ENCODE peak calls at places on chromosomes 16 and 17, in eight cellular contexts. L is epithelial cell of esophagus, D is psoas muscle, J is foreskin fibroblast, H is AG04450, G is choroid plexus epithelial cell, Y is fibroblast of lung, T is cardiac fibroblast. S is an unnamed sample.

GRCh38 chr16:65619606-65620005 is 497.7 kb upstream of the CDH11 start:
- DNase-seq in Y (no peak), T (no peak), G (no peak), H (no peak), J (no peak), D (no peak), L (peak; percentile 52), S (no peak)

GRCh38 chr16:89103781-89104180 is 10.1 kb downstream of the ACSF3 start:
- DNase-seq in G (no peak), D (no peak), H (no peak), L (no peak), T (no peak), J (no peak), Y (no peak), S (no peak)

GRCh38 chr17:29195465-29196081 is 15.4 kb upstream of the MYO18A start:
- DNase-seq in G (peak; percentile 39), J (no peak), D (no peak), T (no peak), L (peak; percentile 73), H (no peak), Y (no peak), S (no peak)

GRCh38 chr17:58083491-58084316 is 485 bp downstream of the DYNLL2 start:
- DNase-seq in H (no peak), D (peak; percentile 89), L (peak; percentile 48), Y (peak; percentile 41), J (peak; percentile 70), T (peak; percentile 46), G (peak; percentile 35), S (no peak)

GRCh38 chr17:6471531-6472465 is 27.5 kb downstream of the PIMREG start:
- DNase-seq in T (peak; percentile 67), G (peak; percentile 43), L (peak; percentile 62), D (no peak), H (peak; percentile 15), J (peak; percentile 57), Y (peak; percentile 67), S (no peak)

GRCh38 chr17:72123964-72124791 is 3.4 kb downstream of the SOX9 start:
- DNase-seq in H (no peak), T (no peak), Y (no peak), D (no peak), L (peak; percentile 24), G (no peak), J (no peak), S (no peak)

GRCh38 chr16:75247249-75247648 is 4.2 kb downstream of the BCAR1 start:
- DNase-seq in J (no peak), H (no peak), G (no peak), T (no peak), D (no peak), L (no peak), Y (no peak), S (no peak)

GRCh38 chr16:11781773-11782172 is 15.3 kb downstream of the ZC3H7A start:
- DNase-seq in G (no peak), T (peak; percentile 23), J (no peak), D (no peak), H (no peak), L (peak; percentile 92), Y (peak; percentile 36), S (no peak)

GRCh38 chr17:75891022-75891604 is 5.6 kb downstream of the TRIM65 start:
- DNase-seq in J (no peak), D (no peak), H (no peak), L (no peak), Y (no peak), G (no peak), T (no peak), S (no peak)

GRCh38 chr16:51236583-51236982 is 85.5 kb upstream of the SALL1 start:
- DNase-seq in J (no peak), L (no peak), T (no peak), D (no peak), Y (no peak), H (no peak), G (no peak), S (no peak)

GRCh38 chr16:87129771-87130170 is 187.4 kb downstream of the C16orf95 start:
- DNase-seq in T (peak; percentile 64), D (no peak), L (peak; percentile 46), G (peak; percentile 74), Y (no peak), H (no peak), J (no peak), S (no peak)

GRCh38 chr16:46747777-46748651 is at the start of gene MYLK3:
- DNase-seq in G (peak; percentile 65), D (no peak), Y (no peak), L (no peak), J (no peak), H (no peak), T (no peak), S (peak; percentile 43)

GRCh38 chr17:74532115-74532514 is 840 bp upstream of the CD300LB start:
- DNase-seq in L (no peak), G (no peak), D (no peak), Y (no peak), H (no peak), T (no peak), J (no peak), S (no peak)

GRCh38 chr16:47136101-47136820 is 7.5 kb downstream of the NETO2 start:
- DNase-seq in Y (no peak), D (no peak), T (peak; percentile 76), J (no peak), L (peak; percentile 84), G (peak; percentile 43), H (no peak), S (no peak)

GRCh38 chr17:73710095-73710592 is 65.9 kb upstream of the SDK2 start:
- DNase-seq in J (no peak), G (peak; percentile 72), Y (peak; percentile 49), L (peak; percentile 73), H (peak; percentile 2), D (no peak), T (peak; percentile 28), S (peak; percentile 2)

GRCh38 chr17:34252890-34253525 is 2.1 kb upstream of the CCL2 start:
- DNase-seq in L (no peak), J (peak; percentile 46), G (no peak), Y (no peak), T (no peak), D (no peak), H (no peak), S (peak; percentile 83)

GRCh38 chr17:77471984-77472836 is 331.4 kb downstream of the SEC14L1 start:
- DNase-seq in H (no peak), L (peak; percentile 72), D (peak; percentile 51), J (peak; percentile 40), G (peak; percentile 95), Y (peak; percentile 90), T (peak; percentile 68), S (no peak)

GRCh38 chr17:48554412-48555090 is 9.6 kb upstream of the HOXB2 start:
- DNase-seq in L (no peak), G (no peak), T (peak; percentile 47), Y (peak; percentile 55), D (no peak), J (no peak), H (no peak), S (no peak)

GRCh38 chr16:65384441-65384840 is 262.6 kb upstream of the CDH11 start:
- DNase-seq in J (no peak), L (no peak), Y (no peak), D (no peak), G (no peak), T (no peak), H (no peak), S (no peak)

GRCh38 chr16:48405153-48405552 is 19.9 kb upstream of the SIAH1 start:
- DNase-seq in J (no peak), L (no peak), Y (no peak), D (no peak), H (no peak), T (no peak), G (no peak), S (no peak)

GRCh38 chr17:79476074-79476473 is 134.8 kb downstream of the RBFOX3 start:
- DNase-seq in D (no peak), L (no peak), Y (no peak), T (no peak), J (no peak), H (no peak), G (no peak), S (no peak)

GRCh38 chr17:68497885-68498319 is 14.3 kb upstream of the PRKAR1A start:
- DNase-seq in L (no peak), D (no peak), J (no peak), T (no peak), G (no peak), H (no peak), Y (no peak), S (no peak)

GRCh38 chr16:75462804-75463203 is 1.7 kb downstream of the TMEM170A start:
- DNase-seq in D (no peak), L (peak; percentile 27), G (no peak), J (no peak), H (no peak), T (no peak), Y (peak; percentile 12), S (no peak)

DNA sequence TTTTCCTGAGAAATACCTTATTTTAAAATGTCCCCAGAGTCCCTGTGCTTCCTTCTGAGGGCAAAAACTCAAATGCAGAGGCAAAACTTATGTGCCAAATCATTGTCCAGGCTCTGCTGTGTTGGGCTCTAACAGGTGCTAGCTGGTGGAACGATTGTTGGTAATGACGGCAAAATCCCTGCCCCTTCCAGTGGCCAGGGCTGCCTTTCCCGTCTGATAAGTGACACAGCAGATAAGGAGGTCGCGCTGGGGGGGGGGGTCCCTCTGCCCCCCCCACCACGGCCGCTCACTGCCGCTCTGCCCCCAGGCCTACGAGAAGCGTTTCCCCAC is 29.1 kb downstream of the SEC14L5 start:
- DNase-seq in J (no peak), L (no peak), H (no peak), D (no peak), T (no peak), Y (no peak), G (no peak), S (no peak)
- H3K4me3 ChIP-seq in J (no peak overlapping the region), L (no peak overlapping the region), H (no peak overlapping the region), D (peak overlapping the region; percentile 22), T (no peak overlapping the region), Y (no peak overlapping the region), G (no peak overlapping the region), S (no peak overlapping the region)

DNA sequence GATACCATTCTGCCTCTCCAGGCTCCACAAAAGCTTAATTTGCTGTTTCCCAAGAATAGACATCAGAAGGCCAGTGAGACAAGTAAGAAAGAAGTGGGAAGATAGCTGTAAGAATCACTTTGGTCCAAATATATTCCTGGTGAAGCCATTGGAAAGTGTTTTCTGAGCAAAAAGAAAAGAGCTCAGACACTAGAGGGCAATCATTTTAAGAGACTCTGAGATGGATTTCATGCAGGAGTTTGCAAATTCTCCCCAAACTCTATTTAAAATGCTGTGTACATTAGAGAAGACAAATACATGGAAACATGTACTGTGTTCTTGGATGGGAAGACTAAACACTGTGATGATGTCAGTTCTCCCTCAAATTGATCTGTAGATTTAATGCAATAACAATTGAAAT is 8.0 kb upstream of the SLC6A2 start:
- DNase-seq in T (no peak), J (no peak), D (no peak), Y (no peak), H (no peak), L (no peak), G (no peak), S (no peak)
- TF ChIP-seq CTCF in T (no peak), J (peak; percentile 12), D (no peak), Y (peak; percentile 9), H (no peak), L (peak; percentile 3), G (no peak), S (no peak)

GRCh38 chr17:81926451-81927144 is 937 bp downstream of the MAFG start:
- DNase-seq in H (peak; percentile 50), Y (peak; percentile 82), T (peak; percentile 71), G (peak; percentile 64), J (peak; percentile 69), D (peak; percentile 87), L (peak; percentile 57), S (no peak)
- H3K4me3 ChIP-seq in H (peak overlapping the region; percentile 77), Y (peak overlapping the region; percentile 83), T (peak overlapping the region; percentile 77), G (peak overlapping the region; percentile 77), J (peak overlapping the region; percentile 62), D (peak overlapping the region; percentile 91), L (peak overlapping the region; percentile 70), S (peak overlapping the region; percentile 79)

GRCh38 chr16:69859105-69859969 is 91.8 kb upstream of the CLEC18A start:
- DNase-seq in Y (no peak), G (peak; percentile 45), L (peak; percentile 55), H (no peak), D (no peak), J (no peak), T (no peak), S (no peak)
- TF ChIP-seq CTCF in Y (no peak), G (peak; percentile 65), L (peak; percentile 51), H (peak; percentile 10), D (peak; percentile 41), J (peak; percentile 10), T (peak; percentile 26), S (peak; percentile 53)